ENCODE peak calls at places on chromosomes 13 and 19, in four cellular contexts. Y, J, O and S are unnamed samples.

GRCh38 chr19:38057954-38058690 is 151.1 kb downstream of the SIPA1L3 start:
- DNase-seq in Y (no peak), J (no peak), O (no peak), S (no peak)

GRCh38 chr13:81929988-81930387 is 1589.1 kb upstream of the SPRY2 start:
- DNase-seq in Y (no peak), J (no peak), O (no peak), S (peak; percentile 82)

GRCh38 chr19:14495678-14496028 is 274 bp downstream of the GIPC1 start:
- DNase-seq in Y (no peak), J (no peak), O (no peak), S (peak; percentile 38)

GRCh38 chr13:97279913-97280312 is 57.8 kb downstream of the MBNL2 start:
- DNase-seq in Y (peak; percentile 74), J (no peak), O (peak; percentile 78), S (no peak)

GRCh38 chr13:41017153-41017552 is 2.0 kb downstream of the ELF1 start:
- DNase-seq in Y (no peak), J (no peak), O (no peak), S (no peak)

GRCh38 chr19:38850231-38850975 is 617 bp upstream of the HNRNPL start:
- DNase-seq in Y (peak; percentile 100), J (peak; percentile 100), O (peak; percentile 100), S (peak; percentile 100)

GRCh38 chr13:111395511-111396393 is 75.3 kb downstream of the TEX29 start:
- DNase-seq in Y (no peak), J (no peak), O (no peak), S (no peak)

GRCh38 chr19:41001243-41001971 is 10.3 kb downstream of the CYP2B6 start:
- DNase-seq in Y (no peak), J (no peak), O (no peak), S (no peak)

GRCh38 chr13:33931397-33931987 is 113.5 kb downstream of the RFC3 start:
- DNase-seq in Y (peak; percentile 76), J (no peak), O (peak; percentile 61), S (peak; percentile 62)

GRCh38 chr19:23382955-23383354 is 12.3 kb downstream of the ZNF91 start:
- DNase-seq in Y (no peak), J (no peak), O (no peak), S (no peak)

GRCh38 chr19:1090731-1091543 is 4.2 kb downstream of the POLR2E start:
- DNase-seq in Y (no peak), J (no peak), O (no peak), S (no peak)

GRCh38 chr19:290539-291521 is at the start of gene PLPP2:
- DNase-seq in Y (peak; percentile 17), J (no peak), O (no peak), S (no peak)

GRCh38 chr19:19662866-19663291 is 597 bp downstream of the ATP13A1 start:
- DNase-seq in Y (no peak), J (no peak), O (no peak), S (peak; percentile 5)

GRCh38 chr13:73171926-73172325 is 113.1 kb downstream of the KLF5 start:
- DNase-seq in Y (peak; percentile 42), J (no peak), O (peak; percentile 46), S (no peak)

GRCh38 chr19:45558399-45558878 is 26.2 kb downstream of the OPA3 start:
- DNase-seq in Y (peak; percentile 43), J (peak; percentile 85), O (peak; percentile 45), S (peak; percentile 72)

GRCh38 chr13:67143544-67144115 is 86.5 kb downstream of the PCDH9 start:
- DNase-seq in Y (no peak), J (no peak), O (no peak), S (no peak)

GRCh38 chr13:48942131-48942530 is 33.6 kb upstream of the FNDC3A start:
- DNase-seq in Y (peak; percentile 59), J (no peak), O (no peak), S (no peak)

GRCh38 chr13:59447846-59448620 is 715.7 kb downstream of the DIAPH3 start:
- DNase-seq in Y (no peak), J (no peak), O (no peak), S (peak; percentile 75)

GRCh38 chr13:66811445-66811844 is 418.7 kb downstream of the PCDH9 start:
- DNase-seq in Y (no peak), J (no peak), O (no peak), S (no peak)

GRCh38 chr13:113410472-113411201 is 42.7 kb downstream of the ADPRHL1 start:
- DNase-seq in Y (peak; percentile 41), J (no peak), O (peak; percentile 80), S (no peak)

GRCh38 chr19:8988204-8988603 is 22.0 kb downstream of the MUC16 start:
- DNase-seq in Y (no peak), J (peak; percentile 8), O (no peak), S (peak; percentile 27)

GRCh38 chr19:17255150-17255621 is 9.4 kb downstream of the USHBP1 start:
- DNase-seq in Y (no peak), J (no peak), O (no peak), S (no peak)

GRCh38 chr13:29569253-29570057 is 26.0 kb downstream of the SLC7A1 start:
- DNase-seq in Y (no peak), J (no peak), O (no peak), S (no peak)

GRCh38 chr13:44921931-44922758 is 67.1 kb downstream of the NUFIP1 start:
- DNase-seq in Y (peak; percentile 97), J (no peak), O (peak; percentile 94), S (no peak)

GRCh38 chr19:35797663-35798062 is 15.0 kb downstream of the PRODH2 start:
- DNase-seq in Y (no peak), J (no peak), O (no peak), S (no peak)

GRCh38 chr19:7595466-7596133 is at the start of gene CAMSAP3:
- DNase-seq in Y (peak; percentile 13), J (peak; percentile 48), O (peak; percentile 5), S (peak; percentile 68)
- H3K4me3 ChIP-seq in Y (no peak within 1 kb of the TSS), J (peak within 1 kb of the TSS; percentile 30), O (no peak within 1 kb of the TSS), S (peak within 1 kb of the TSS; percentile 44)

GRCh38 chr19:21850636-21851255 is 14.8 kb upstream of the ZNF43 start:
- DNase-seq in Y (no peak), J (no peak), O (no peak), S (no peak)
- H3K4me3 ChIP-seq in Y (peak overlapping the region; percentile 48), J (no peak overlapping the region), O (peak overlapping the region; percentile 97), S (no peak overlapping the region)

GRCh38 chr19:6533000-6533328 is 2.1 kb downstream of the TNFSF9 start:
- DNase-seq in Y (no peak), J (no peak), O (no peak), S (peak; percentile 35)
- H3K4me3 ChIP-seq in Y (no peak overlapping the region), J (no peak overlapping the region), O (no peak overlapping the region), S (peak overlapping the region; percentile 78)

GRCh38 chr19:18612772-18613588 is at the start of gene TMEM59L:
- DNase-seq in Y (no peak), J (peak; percentile 49), O (no peak), S (peak; percentile 30)

GRCh38 chr19:18610245-18610555 is 2.5 kb upstream of the TMEM59L start:
- DNase-seq in Y (no peak), J (no peak), O (no peak), S (no peak)

GRCh38 chr19:18612051-18612771 is 459 bp upstream of the TMEM59L start:
- DNase-seq in Y (no peak), J (no peak), O (no peak), S (no peak)

GRCh38 chr19:18610556-18611326 is 1.9 kb upstream of the TMEM59L start:
- DNase-seq in Y (no peak), J (no peak), O (no peak), S (no peak)

DNA sequence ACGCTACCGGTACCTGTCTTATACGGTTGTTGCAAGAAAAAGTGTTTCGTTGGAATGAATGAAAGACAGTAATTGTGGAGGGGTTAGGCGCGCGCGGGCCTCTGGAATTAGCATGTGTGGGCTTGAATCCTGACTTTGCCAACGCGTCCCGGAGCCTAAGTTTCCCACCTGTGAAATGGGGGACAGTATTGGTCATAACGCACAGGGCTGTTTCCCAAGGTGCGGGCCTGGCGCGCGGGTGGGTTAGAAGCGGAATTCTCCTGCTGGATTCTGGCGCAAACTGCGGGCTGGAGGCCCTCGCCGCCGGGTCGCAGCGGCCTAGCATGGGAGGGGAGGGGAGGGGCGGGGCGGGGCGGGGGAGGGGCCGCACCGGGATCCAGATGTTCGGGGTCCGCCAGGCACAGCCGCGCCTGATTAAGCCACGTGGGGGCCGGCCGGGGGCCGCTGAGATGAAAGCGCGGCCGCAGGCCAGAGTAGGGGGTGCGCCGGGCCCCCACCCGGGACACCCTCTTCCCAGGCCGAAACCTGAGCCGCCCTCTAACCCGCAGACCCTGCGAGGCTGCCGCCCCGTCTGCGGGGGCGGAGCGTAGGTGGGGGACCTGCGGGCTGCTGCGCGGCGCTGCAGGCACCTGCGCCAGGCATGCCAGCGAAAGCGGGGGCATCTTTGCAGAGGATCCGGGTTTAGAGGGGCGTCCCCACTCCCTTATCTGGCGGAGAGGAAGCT is 1.2 kb upstream of the TMEM59L start:
- DNase-seq in Y (no peak), J (no peak), O (no peak), S (peak; percentile 56)
- H3K4me3 ChIP-seq in Y (no peak overlapping the region), J (peak overlapping the region; percentile 61), O (no peak overlapping the region), S (peak overlapping the region; percentile 36)